ENCODE peak calls at places on chromosomes 4 and X, in seven cellular contexts. I is heart right ventricle; H is stomach; Q is breast epithelium; X is CD8-positive, alpha-beta memory T cell; K is tibial nerve; O is epithelial cell of prostate. P is an unnamed sample.

GRCh38 chr4:182015893-182016292 is 227.3 kb upstream of the TENM3 start:
- DNase-seq in I (no peak), H (no peak), Q (no peak), X (no peak), K (no peak), O (no peak), P (no peak)

GRCh38 chr4:141599853-141600252 is 36.5 kb upstream of the IL15 start:
- DNase-seq in I (no peak), H (no peak), Q (no peak), X (no peak), K (no peak), O (no peak), P (no peak)

GRCh38 chr4:142567199-142567598 is 278.9 kb downstream of the INPP4B start:
- DNase-seq in I (no peak), H (no peak), Q (no peak), X (peak), K (no peak), O (no peak), P (no peak)

GRCh38 chr4:156829194-156829593 is 142.4 kb downstream of the PDGFC start:
- DNase-seq in I (no peak), H (no peak), Q (no peak), X (no peak), K (peak), O (no peak), P (no peak)

GRCh38 chrX:130086414-130087207 is 23.7 kb downstream of the ELF4 start:
- DNase-seq in I (no peak), H (no peak), Q (no peak), X (peak), K (no peak), O (no peak), P (no peak)

GRCh38 chr4:9816285-9816684 is 34.9 kb downstream of the DRD5 start:
- DNase-seq in I (no peak), H (no peak), Q (no peak), X (no peak), K (no peak), O (no peak), P (no peak)

GRCh38 chrX:145405012-145405411 is 157.7 kb downstream of the SPANXN1 start:
- DNase-seq in I (no peak), H (no peak), Q (no peak), X (no peak), K (peak), O (no peak), P (no peak)

GRCh38 chrX:97563531-97564133 is 679.9 kb downstream of the RPA4 start:
- DNase-seq in I (no peak), H (peak), Q (no peak), X (peak), K (peak), O (no peak), P (no peak)

GRCh38 chr4:100340534-100341364 is 150.5 kb upstream of the DDIT4L start:
- DNase-seq in I (no peak), H (no peak), Q (no peak), X (no peak), K (no peak), O (no peak), P (no peak)

GRCh38 chrX:152959626-152960025 is 34.3 kb downstream of the PNMA5 start:
- DNase-seq in I (no peak), H (no peak), Q (no peak), X (no peak), K (no peak), O (no peak), P (no peak)

GRCh38 chrX:152960115-152960514 is 33.8 kb downstream of the PNMA5 start:
- DNase-seq in I (no peak), H (no peak), Q (no peak), X (no peak), K (no peak), O (no peak), P (no peak)

GRCh38 chrX:152958047-152958446 is 35.9 kb downstream of the PNMA5 start:
- DNase-seq in I (no peak), H (no peak), Q (no peak), X (no peak), K (no peak), O (no peak), P (no peak)

DNA sequence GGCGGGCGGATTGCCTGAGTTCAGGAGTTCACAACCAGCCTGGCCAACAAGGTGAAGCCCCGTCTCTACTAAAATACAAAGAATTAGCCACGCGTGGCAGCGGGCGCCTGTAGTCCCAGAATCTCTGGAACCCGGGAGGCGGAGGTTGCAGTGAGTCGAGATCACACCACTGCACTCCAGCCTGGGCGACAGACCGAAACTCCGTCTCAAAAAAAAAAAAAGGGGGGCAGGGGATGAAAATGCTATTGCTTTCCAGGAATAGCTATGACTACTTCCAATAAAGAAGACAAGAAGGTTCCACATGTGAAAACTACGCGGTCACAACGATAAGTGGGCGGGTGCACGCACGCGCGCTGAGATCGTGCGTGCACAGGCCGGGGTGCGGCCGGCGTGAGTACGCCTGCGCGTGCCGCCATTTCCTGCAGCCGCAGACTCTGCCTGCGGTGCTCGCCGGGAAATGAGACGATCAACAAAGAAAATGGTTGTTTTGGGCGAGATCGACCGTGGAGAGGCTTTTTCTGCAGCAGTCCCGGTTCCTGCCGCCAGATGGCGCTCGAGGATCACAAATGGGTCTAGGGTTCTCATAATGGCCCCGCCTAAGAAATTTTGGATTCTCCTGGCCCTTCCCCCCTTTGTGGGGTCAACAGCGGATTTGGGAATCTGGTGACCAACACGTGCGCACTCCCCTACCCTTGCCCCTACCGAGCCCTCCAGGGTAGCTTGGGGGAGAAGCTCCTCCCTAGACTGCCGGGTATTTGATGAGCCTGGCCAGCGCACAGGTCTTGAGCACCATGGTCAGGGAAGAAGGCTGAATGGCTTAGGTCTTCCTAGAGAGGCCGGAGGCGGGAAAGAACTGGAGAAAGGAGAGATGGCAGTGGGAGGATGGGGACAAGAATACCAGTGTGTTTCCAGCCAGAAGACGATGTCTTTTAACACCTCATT is 35.1 kb downstream of the PNMA5 start:
- DNase-seq in I (peak), H (peak), Q (peak), X (peak), K (peak), O (no peak), P (peak)
- H3K27ac ChIP-seq in I (peak), H (peak), Q (peak), X (peak), K (peak), O (peak), P (peak)

GRCh38 chr4:1201851-1202525 is 29.6 kb upstream of the SPON2 start:
- DNase-seq in I (peak), H (peak), Q (peak), X (peak), K (peak), O (no peak), P (peak)

GRCh38 chr4:1199556-1200331 is 27.4 kb upstream of the SPON2 start:
- DNase-seq in I (no peak), H (peak), Q (no peak), X (no peak), K (no peak), O (no peak), P (peak)

GRCh38 chr4:1202526-1203378 is 30.4 kb upstream of the SPON2 start:
- DNase-seq in I (peak), H (peak), Q (no peak), X (no peak), K (no peak), O (no peak), P (peak)

GRCh38 chr4:1198070-1198844 is 25.9 kb upstream of the SPON2 start:
- DNase-seq in I (no peak), H (peak), Q (no peak), X (no peak), K (no peak), O (no peak), P (peak)

DNA sequence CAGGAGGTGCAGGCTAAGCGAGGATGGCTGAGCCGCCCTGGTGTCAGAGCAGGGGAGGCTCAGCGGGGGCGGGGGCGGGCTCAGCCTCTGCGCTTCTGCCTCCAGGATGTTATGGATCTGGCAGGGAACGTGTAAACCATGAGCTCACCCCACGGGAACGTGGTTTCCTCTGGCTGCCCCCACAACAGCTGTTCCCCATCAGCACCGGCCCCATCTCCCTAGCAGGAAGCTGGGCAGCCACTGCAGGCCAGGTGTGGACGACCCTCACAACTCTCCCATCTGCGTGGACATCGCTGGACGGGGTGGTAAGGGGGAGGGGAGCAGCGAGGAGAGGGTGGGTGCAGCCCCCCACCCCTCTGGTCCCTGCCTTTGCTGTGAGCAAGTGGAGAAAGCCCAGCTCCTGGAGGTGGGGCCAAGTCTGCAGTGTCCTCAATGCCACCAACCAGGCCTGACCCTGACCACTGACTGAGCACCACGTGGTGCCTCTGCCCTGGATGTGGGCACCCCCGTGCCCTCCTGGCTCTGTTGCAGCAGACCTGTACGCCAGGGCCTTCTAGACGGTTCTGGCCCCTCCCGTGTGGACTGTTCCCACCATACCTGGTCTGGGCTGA is 28.1 kb upstream of the SPON2 start:
- DNase-seq in I (peak), H (peak), Q (no peak), X (no peak), K (no peak), O (no peak), P (no peak)
- H3K27ac ChIP-seq in I (no peak), H (peak), Q (peak), X (peak), K (peak), O (no peak), P (no peak)

DNA sequence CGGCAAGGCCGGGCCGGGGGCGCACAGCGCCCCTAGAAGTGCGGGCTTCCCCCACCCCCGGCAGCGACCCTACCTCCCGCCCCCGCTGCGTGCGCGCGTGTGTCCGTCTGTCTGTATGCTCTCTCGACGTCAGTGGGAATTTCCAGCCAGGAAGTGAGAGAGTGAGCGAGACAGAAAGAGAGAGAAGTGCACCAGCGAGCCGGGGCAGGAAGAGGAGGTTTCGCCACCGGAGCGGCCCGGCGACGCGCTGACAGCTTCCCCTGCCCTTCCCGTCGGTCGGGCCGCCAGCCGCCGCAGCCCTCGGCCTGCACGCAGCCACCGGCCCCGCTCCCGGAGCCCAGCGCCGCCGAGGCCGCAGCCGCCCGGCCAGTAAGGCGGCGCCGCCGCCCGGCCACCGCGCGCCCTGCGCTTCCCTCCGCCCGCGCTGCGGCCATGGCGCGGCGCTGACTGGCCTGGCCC is at the start of gene NFKB1:
- DNase-seq in I (peak), H (peak), Q (peak), X (peak), K (peak), O (peak), P (peak)
- H3K27ac ChIP-seq in I (peak), H (peak), Q (peak), X (peak), K (peak), O (peak), P (peak)

GRCh38 chrX:5163663-5164062 is 1065.0 kb downstream of the NLGN4X start:
- DNase-seq in I (no peak), H (no peak), Q (no peak), X (no peak), K (no peak), O (no peak), P (no peak)
- H3K27ac ChIP-seq in I (no peak), H (no peak), Q (no peak), X (no peak), K (no peak), O (no peak), P (no peak)

DNA sequence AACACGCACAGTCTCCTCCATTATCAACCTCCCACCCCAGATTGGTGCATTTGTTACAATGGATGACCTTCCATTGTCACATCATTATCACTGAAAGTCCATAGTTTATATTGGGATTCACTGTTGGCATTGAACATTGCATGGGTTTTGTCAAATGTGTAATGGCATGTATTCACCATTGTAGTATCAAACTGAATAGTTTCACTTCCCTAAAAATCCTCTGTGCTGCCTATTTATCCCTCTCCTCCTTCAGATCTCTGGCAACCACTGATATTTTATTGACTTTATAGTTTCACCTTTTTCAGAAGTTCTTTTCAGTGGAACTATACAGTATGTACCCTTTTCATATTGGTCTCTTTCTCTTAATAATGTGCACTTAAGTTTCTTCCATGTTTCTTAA is 1565.4 kb downstream of the PCDH18 start:
- DNase-seq in I (no peak), H (no peak), Q (no peak), X (no peak), K (no peak), O (no peak), P (no peak)
- H3K27ac ChIP-seq in I (no peak), H (no peak), Q (no peak), X (no peak), K (no peak), O (no peak), P (no peak)

GRCh38 chrX:7119927-7120577 is 27.5 kb upstream of the STS start:
- DNase-seq in I (no peak), H (no peak), Q (no peak), X (no peak), K (no peak), O (no peak), P (no peak)
- H3K27ac ChIP-seq in I (peak), H (peak), Q (peak), X (no peak), K (no peak), O (peak), P (no peak)

GRCh38 chr4:173518419-173519102 is 11.5 kb downstream of the HAND2 start:
- DNase-seq in I (peak), H (no peak), Q (no peak), X (no peak), K (no peak), O (no peak), P (no peak)
- H3K27ac ChIP-seq in I (peak), H (peak), Q (no peak), X (no peak), K (peak), O (no peak), P (no peak)

GRCh38 chr4:3706565-3707422 is 59.4 kb upstream of the ADRA2C start:
- DNase-seq in I (no peak), H (no peak), Q (no peak), X (no peak), K (no peak), O (no peak), P (no peak)
- H3K27ac ChIP-seq in I (no peak), H (no peak), Q (no peak), X (no peak), K (no peak), O (no peak), P (no peak)